ENCODE peak calls at places on chromosomes 7 and 10, in five cellular contexts. One of them, this sample, is unnamed.

GRCh38 chr7:1889556-1890181 is 219.6 kb downstream of the ELFN1 start:
- DNase-seq in lower leg skin: no peak
- DNase-seq in heart left ventricle: no peak
- DNase-seq in erythroblast: no peak
- DNase-seq in suprapubic skin: no peak
- DNase-seq in this sample: no peak

GRCh38 chr7:82091126-82091682 is 321.4 kb upstream of the HGF start:
- DNase-seq in heart left ventricle: no peak
- DNase-seq in erythroblast: no peak
- DNase-seq in suprapubic skin: no peak
- DNase-seq in lower leg skin: no peak
- DNase-seq in this sample: no peak

GRCh38 chr10:6014241-6014761 is 37.0 kb upstream of the IL15RA start:
- DNase-seq in suprapubic skin: no peak
- DNase-seq in erythroblast: peak; percentile 72
- DNase-seq in lower leg skin: peak; percentile 62
- DNase-seq in heart left ventricle: no peak
- DNase-seq in this sample: no peak

GRCh38 chr10:42949287-42949686 is 127.6 kb upstream of the RET start:
- DNase-seq in lower leg skin: no peak
- DNase-seq in suprapubic skin: no peak
- DNase-seq in erythroblast: no peak
- DNase-seq in heart left ventricle: no peak
- DNase-seq in this sample: no peak

GRCh38 chr10:131726967-131727366 is 173.8 kb upstream of the PPP2R2D start:
- DNase-seq in heart left ventricle: no peak
- DNase-seq in suprapubic skin: peak; percentile 20
- DNase-seq in lower leg skin: no peak
- DNase-seq in erythroblast: no peak
- DNase-seq in this sample: peak; percentile 67

GRCh38 chr7:149414745-149415390 is 46.0 kb downstream of the ZNF777 start:
- DNase-seq in erythroblast: peak; percentile 75
- DNase-seq in heart left ventricle: peak; percentile 69
- DNase-seq in suprapubic skin: no peak
- DNase-seq in lower leg skin: peak; percentile 37
- DNase-seq in this sample: no peak

GRCh38 chr10:4671451-4672145 is 154.4 kb upstream of the AKR1E2 start:
- DNase-seq in erythroblast: no peak
- DNase-seq in lower leg skin: no peak
- DNase-seq in heart left ventricle: no peak
- DNase-seq in suprapubic skin: no peak
- DNase-seq in this sample: no peak

GRCh38 chr10:17693009-17693408 is 49.1 kb downstream of the STAM start:
- DNase-seq in suprapubic skin: no peak
- DNase-seq in heart left ventricle: no peak
- DNase-seq in lower leg skin: no peak
- DNase-seq in erythroblast: no peak
- DNase-seq in this sample: no peak

GRCh38 chr10:98474628-98475027 is 27.9 kb upstream of the HPS1 start:
- DNase-seq in erythroblast: no peak
- DNase-seq in heart left ventricle: no peak
- DNase-seq in lower leg skin: no peak
- DNase-seq in suprapubic skin: no peak
- DNase-seq in this sample: no peak

GRCh38 chr10:121172406-121172805 is 321.2 kb downstream of the WDR11 start:
- DNase-seq in heart left ventricle: no peak
- DNase-seq in erythroblast: no peak
- DNase-seq in lower leg skin: no peak
- DNase-seq in suprapubic skin: no peak
- DNase-seq in this sample: no peak

DNA sequence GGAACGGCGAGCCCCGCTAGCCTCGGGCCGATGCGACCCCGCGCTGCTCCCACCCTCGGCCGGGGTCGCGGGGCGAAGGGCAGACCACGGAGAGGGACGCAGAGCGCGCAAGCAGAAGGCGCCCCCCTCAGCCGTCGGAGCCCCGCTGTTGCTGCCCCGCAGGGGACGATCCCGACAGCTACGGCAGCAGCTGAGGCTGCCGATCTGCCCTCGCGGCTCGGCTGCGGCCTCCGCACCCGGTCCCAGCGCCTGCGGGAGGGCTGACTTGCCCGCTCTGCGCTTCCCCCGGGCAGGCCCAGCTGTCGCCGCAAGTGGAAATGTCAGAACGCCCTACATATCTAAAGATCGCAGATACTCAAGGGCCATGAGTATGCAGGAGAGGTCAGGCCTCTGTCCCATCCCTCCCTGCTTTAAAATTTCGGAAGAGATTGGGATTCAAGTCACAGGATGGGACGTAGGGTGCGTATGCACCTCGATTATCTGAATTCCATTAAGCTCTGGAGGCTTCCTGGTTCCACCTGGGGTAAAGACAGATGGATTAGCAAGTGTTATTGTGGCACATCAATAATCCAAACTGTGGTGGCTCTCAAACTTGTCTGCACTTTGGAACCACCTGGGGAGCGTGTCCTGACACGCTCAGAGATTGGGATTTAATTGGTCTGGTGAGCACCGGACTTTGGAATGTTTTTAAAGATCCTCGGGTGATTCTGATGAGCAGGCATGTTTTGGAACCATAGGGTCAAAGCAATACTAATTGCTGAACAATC is at the start of gene CRPPA:
- DNase-seq in suprapubic skin: no peak
- DNase-seq in erythroblast: peak; percentile 82
- DNase-seq in lower leg skin: no peak
- DNase-seq in heart left ventricle: peak; percentile 80
- DNase-seq in this sample: no peak
- TF ChIP-seq POLR2A in suprapubic skin: no peak
- TF ChIP-seq POLR2A in erythroblast: no peak
- TF ChIP-seq POLR2A in lower leg skin: no peak
- TF ChIP-seq POLR2A in heart left ventricle: no peak
- TF ChIP-seq POLR2A in this sample: no peak

DNA sequence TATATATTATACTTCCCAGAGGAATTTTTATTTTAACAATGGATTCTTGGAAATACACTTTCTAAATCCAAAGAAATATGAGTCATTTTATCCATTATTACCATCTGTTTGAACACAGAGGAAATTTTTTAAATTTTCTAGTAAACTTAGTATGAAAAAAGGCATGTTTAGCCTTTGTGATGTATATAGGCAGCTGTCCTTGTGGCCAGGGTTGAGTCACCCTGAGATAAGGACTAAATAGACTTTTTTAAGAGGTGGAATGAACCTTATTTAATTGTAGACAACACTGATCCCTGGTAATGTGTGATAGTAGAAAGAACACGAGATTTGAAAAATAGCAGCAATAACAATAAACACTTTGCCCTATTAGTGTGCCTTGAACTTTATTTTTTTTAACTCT is 204.8 kb downstream of the TFEC start:
- DNase-seq in suprapubic skin: no peak
- DNase-seq in lower leg skin: no peak
- DNase-seq in erythroblast: no peak
- DNase-seq in heart left ventricle: no peak
- DNase-seq in this sample: no peak
- TF ChIP-seq POLR2A in suprapubic skin: no peak
- TF ChIP-seq POLR2A in lower leg skin: no peak
- TF ChIP-seq POLR2A in erythroblast: no peak
- TF ChIP-seq POLR2A in heart left ventricle: no peak
- TF ChIP-seq POLR2A in this sample: no peak

GRCh38 chr7:64277630-64278029 is 36.1 kb upstream of the ZNF736 start:
- DNase-seq in erythroblast: no peak
- DNase-seq in lower leg skin: no peak
- DNase-seq in heart left ventricle: no peak
- DNase-seq in suprapubic skin: no peak
- DNase-seq in this sample: no peak
- TF ChIP-seq POLR2A in erythroblast: no peak
- TF ChIP-seq POLR2A in lower leg skin: no peak
- TF ChIP-seq POLR2A in heart left ventricle: no peak
- TF ChIP-seq POLR2A in suprapubic skin: no peak
- TF ChIP-seq POLR2A in this sample: no peak

GRCh38 chr10:97425964-97426775 is at the start of gene PGAM1:
- DNase-seq in suprapubic skin: peak; percentile 96
- DNase-seq in heart left ventricle: peak; percentile 99
- DNase-seq in lower leg skin: peak; percentile 94
- DNase-seq in erythroblast: peak; percentile 97
- DNase-seq in this sample: peak; percentile 97

GRCh38 chr10:97428572-97428981 is 2.6 kb downstream of the PGAM1 start:
- DNase-seq in erythroblast: no peak
- DNase-seq in suprapubic skin: no peak
- DNase-seq in heart left ventricle: no peak
- DNase-seq in lower leg skin: no peak
- DNase-seq in this sample: no peak

GRCh38 chr10:97427571-97428179 is 1.7 kb downstream of the PGAM1 start:
- DNase-seq in erythroblast: peak; percentile 23
- DNase-seq in lower leg skin: no peak
- DNase-seq in heart left ventricle: no peak
- DNase-seq in suprapubic skin: no peak
- DNase-seq in this sample: no peak

GRCh38 chr10:97426776-97427570 is 982 bp downstream of the PGAM1 start:
- DNase-seq in lower leg skin: no peak
- DNase-seq in heart left ventricle: no peak
- DNase-seq in erythroblast: peak; percentile 39
- DNase-seq in suprapubic skin: no peak
- DNase-seq in this sample: no peak

DNA sequence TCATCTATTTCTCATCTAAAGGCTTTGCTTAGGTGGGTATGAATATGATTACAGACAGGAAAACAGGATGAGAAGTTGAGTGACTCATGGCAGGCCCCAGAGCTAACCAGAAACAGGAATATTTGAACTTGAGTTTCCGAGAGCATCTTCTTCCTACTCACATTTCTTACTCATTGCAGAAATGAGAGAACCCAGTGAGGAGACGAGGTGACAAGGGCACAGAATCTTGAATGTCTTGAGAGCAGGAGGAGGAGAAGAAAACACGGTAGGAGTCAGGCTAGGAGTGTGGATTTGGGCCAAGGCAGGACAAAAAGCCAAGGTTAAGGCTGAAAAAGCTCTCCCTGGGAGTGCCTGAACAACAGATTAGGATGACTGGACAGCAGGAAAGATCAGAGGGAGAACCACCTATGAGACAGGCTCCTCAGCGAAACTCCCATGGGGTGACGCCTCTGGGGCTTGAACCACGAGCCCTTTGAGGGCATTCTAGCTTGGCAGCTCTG is 3.0 kb upstream of the PGAM1 start:
- DNase-seq in erythroblast: no peak
- DNase-seq in lower leg skin: no peak
- DNase-seq in heart left ventricle: no peak
- DNase-seq in suprapubic skin: no peak
- DNase-seq in this sample: no peak
- TF ChIP-seq POLR2A in erythroblast: no peak
- TF ChIP-seq POLR2A in lower leg skin: no peak
- TF ChIP-seq POLR2A in heart left ventricle: no peak
- TF ChIP-seq POLR2A in suprapubic skin: no peak
- TF ChIP-seq POLR2A in this sample: no peak

GRCh38 chr7:101957733-101958525 is 140.5 kb downstream of the CUX1 start:
- DNase-seq in erythroblast: no peak
- DNase-seq in heart left ventricle: no peak
- DNase-seq in suprapubic skin: no peak
- DNase-seq in lower leg skin: no peak
- DNase-seq in this sample: no peak

GRCh38 chr7:101953248-101953819 is 135.9 kb downstream of the CUX1 start:
- DNase-seq in erythroblast: no peak
- DNase-seq in suprapubic skin: no peak
- DNase-seq in heart left ventricle: no peak
- DNase-seq in lower leg skin: no peak
- DNase-seq in this sample: no peak

GRCh38 chr7:101954494-101954893 is 137.1 kb downstream of the CUX1 start:
- DNase-seq in lower leg skin: no peak
- DNase-seq in erythroblast: no peak
- DNase-seq in suprapubic skin: no peak
- DNase-seq in heart left ventricle: no peak
- DNase-seq in this sample: no peak

GRCh38 chr7:101959342-101959741 is 141.9 kb downstream of the CUX1 start:
- DNase-seq in suprapubic skin: no peak
- DNase-seq in lower leg skin: no peak
- DNase-seq in heart left ventricle: no peak
- DNase-seq in erythroblast: no peak
- DNase-seq in this sample: no peak

GRCh38 chr7:101956130-101956529 is 138.7 kb downstream of the CUX1 start:
- DNase-seq in heart left ventricle: no peak
- DNase-seq in suprapubic skin: no peak
- DNase-seq in lower leg skin: no peak
- DNase-seq in erythroblast: no peak
- DNase-seq in this sample: no peak
- TF ChIP-seq POLR2A in heart left ventricle: peak; percentile 14
- TF ChIP-seq POLR2A in suprapubic skin: no peak
- TF ChIP-seq POLR2A in lower leg skin: no peak
- TF ChIP-seq POLR2A in erythroblast: no peak
- TF ChIP-seq POLR2A in this sample: no peak

GRCh38 chr7:604884-605531 is 85.4 kb upstream of the PDGFA start:
- DNase-seq in lower leg skin: no peak
- DNase-seq in suprapubic skin: peak; percentile 60
- DNase-seq in heart left ventricle: peak; percentile 62
- DNase-seq in erythroblast: no peak
- DNase-seq in this sample: no peak
- TF ChIP-seq POLR2A in lower leg skin: no peak
- TF ChIP-seq POLR2A in suprapubic skin: no peak
- TF ChIP-seq POLR2A in heart left ventricle: no peak
- TF ChIP-seq POLR2A in erythroblast: no peak
- TF ChIP-seq POLR2A in this sample: no peak

DNA sequence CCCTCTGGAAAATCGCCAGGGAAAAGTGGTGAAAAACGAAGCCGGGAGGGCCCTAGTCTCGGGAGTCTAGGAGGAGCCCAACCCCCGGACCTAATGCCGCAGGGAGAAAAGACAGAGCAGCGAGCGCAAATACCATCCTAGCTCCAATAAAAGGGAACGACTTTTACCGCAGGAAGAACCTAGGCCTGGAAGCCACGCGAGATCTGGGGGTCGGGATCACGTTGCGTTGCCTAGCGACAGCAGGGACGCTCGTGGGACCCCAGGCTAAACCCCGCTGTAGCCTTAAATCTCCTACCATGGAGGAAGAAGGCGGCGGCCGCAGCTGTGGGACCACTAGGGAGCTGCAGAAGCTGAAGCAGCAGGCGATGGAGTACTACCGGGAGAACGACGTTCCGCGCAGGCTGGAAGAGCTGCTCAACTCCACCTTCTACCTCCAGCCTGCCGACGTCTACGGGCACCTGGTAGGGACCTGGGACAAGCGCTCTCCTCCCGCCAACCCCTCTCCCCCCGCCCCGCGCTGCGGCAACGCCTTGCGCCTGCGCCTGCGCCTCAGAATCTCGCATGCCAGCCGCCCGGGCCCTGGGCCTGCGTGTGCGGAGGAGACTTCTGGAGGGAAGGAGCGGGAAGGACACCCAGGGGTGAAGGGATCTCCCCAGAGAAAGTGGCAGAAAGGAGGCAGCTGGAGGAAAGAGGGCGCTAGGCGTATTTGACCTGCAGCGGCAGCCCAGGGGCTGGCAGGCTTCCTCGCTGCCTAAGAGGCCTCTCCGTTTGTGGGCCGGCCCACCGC is at the start of gene ENO4:
- DNase-seq in erythroblast: no peak
- DNase-seq in lower leg skin: peak; percentile 52
- DNase-seq in heart left ventricle: peak; percentile 81
- DNase-seq in suprapubic skin: peak; percentile 82
- DNase-seq in this sample: no peak
- TF ChIP-seq POLR2A in erythroblast: no peak
- TF ChIP-seq POLR2A in lower leg skin: no peak
- TF ChIP-seq POLR2A in heart left ventricle: no peak
- TF ChIP-seq POLR2A in suprapubic skin: no peak
- TF ChIP-seq POLR2A in this sample: no peak

This sample was measured in vagina.